ENCODE peak calls at places on chromosomes 3 and 15, in ten cellular contexts. E is A549; R is frontal cortex; I is NCI-H2029; M is stimulated activated CD8-positive, alpha-beta memory T cell treated with anti-CD3 and anti-CD28 coated beads, Interleukin-15, amount 100 ng/mL, for 24 hours; V is brain microvascular endothelial cell; Y is fibroblast of lung; Q is hypothalamus; C is T1000; T is stimulated activated CD4-positive, alpha-beta T cell treated with anti-CD3 and anti-CD28 coated beads, Interleukin-2, amount 100 ng/mL, for 48 hours. L is an unnamed sample.

GRCh38 chr3:8652323-8652987 is 7.9 kb upstream of the SSUH2 start:
- DNase-seq in E (no peak), R (no peak), I (no peak), M (no peak), V (no peak), Y (no peak), Q (no peak), C (no peak), T (no peak), L (no peak)

GRCh38 chr3:56593455-56594158 is 36.6 kb downstream of the CCDC66 start:
- DNase-seq in E (no peak), R (no peak), I (peak; percentile 37), M (no peak), V (no peak), Y (no peak), Q (no peak), C (no peak), T (no peak), L (no peak)

GRCh38 chr3:51929420-51930003 is 12.2 kb downstream of the RRP9 start:
- DNase-seq in E (no peak), R (no peak), I (no peak), M (no peak), V (no peak), Y (no peak), Q (no peak), C (no peak), T (no peak), L (no peak)

GRCh38 chr15:54097019-54097418 is 118.8 kb downstream of the UNC13C start:
- DNase-seq in E (no peak), R (no peak), I (no peak), M (no peak), V (no peak), Y (no peak), Q (no peak), C (no peak), T (no peak), L (no peak)

GRCh38 chr3:177596822-177597271 is 399.6 kb upstream of the TBL1XR1 start:
- DNase-seq in E (no peak), R (no peak), I (peak; percentile 37), M (no peak), V (no peak), Y (no peak), Q (no peak), C (no peak), T (no peak), L (no peak)

GRCh38 chr3:127288343-127288742 is 497 bp upstream of the PRR20G start:
- DNase-seq in E (no peak), R (no peak), I (no peak), M (no peak), V (no peak), Y (no peak), Q (no peak), C (no peak), T (no peak), L (no peak)

GRCh38 chr3:53320697-53321096 is 26.6 kb downstream of the DCP1A start:
- DNase-seq in E (no peak), R (no peak), I (peak; percentile 75), M (no peak), V (no peak), Y (peak; percentile 39), Q (no peak), C (no peak), T (no peak), L (no peak)

GRCh38 chr3:11532865-11533490 is 110.7 kb downstream of the VGLL4 start:
- DNase-seq in E (no peak), R (no peak), I (no peak), M (no peak), V (peak; percentile 36), Y (peak; percentile 87), Q (no peak), C (no peak), T (no peak), L (no peak)

GRCh38 chr15:66178531-66178910 is 75.0 kb downstream of the MEGF11 start:
- DNase-seq in E (no peak), R (no peak), I (no peak), M (no peak), V (no peak), Y (no peak), Q (no peak), C (no peak), T (no peak), L (no peak)

GRCh38 chr3:98542623-98543022 is 10.8 kb downstream of the GPR15 start:
- DNase-seq in E (no peak), R (no peak), I (no peak), M (no peak), V (no peak), Y (no peak), Q (no peak), C (no peak), T (no peak), L (no peak)

GRCh38 chr15:46304320-46304719 is 669.5 kb downstream of the SQOR start:
- DNase-seq in E (peak; percentile 2), R (no peak), I (no peak), M (no peak), V (no peak), Y (no peak), Q (no peak), C (no peak), T (peak; percentile 1), L (no peak)

GRCh38 chr3:59436164-59436958 is 386.5 kb upstream of the CFAP20DC start:
- DNase-seq in E (no peak), R (no peak), I (peak; percentile 70), M (no peak), V (no peak), Y (no peak), Q (no peak), C (no peak), T (no peak), L (no peak)

GRCh38 chr3:114745322-114746240 is 401.5 kb downstream of the ZBTB20 start:
- DNase-seq in E (peak; percentile 79), R (no peak), I (no peak), M (no peak), V (peak; percentile 27), Y (peak; percentile 47), Q (no peak), C (no peak), T (no peak), L (no peak)

GRCh38 chr3:160193644-160194192 is 31.5 kb upstream of the C3orf80 start:
- DNase-seq in E (no peak), R (no peak), I (no peak), M (no peak), V (no peak), Y (no peak), Q (no peak), C (no peak), T (no peak), L (no peak)

GRCh38 chr3:87333393-87333892 is 57.1 kb upstream of the POU1F1 start:
- DNase-seq in E (peak; percentile 82), R (no peak), I (peak; percentile 16), M (no peak), V (peak; percentile 91), Y (peak; percentile 54), Q (no peak), C (peak; percentile 57), T (no peak), L (no peak)

GRCh38 chr3:69212411-69213160 is 90.2 kb upstream of the LMOD3 start:
- DNase-seq in E (peak; percentile 21), R (no peak), I (no peak), M (no peak), V (peak; percentile 54), Y (peak; percentile 90), Q (no peak), C (no peak), T (no peak), L (no peak)

L was measured in GM19239.